ENCODE peak calls at places on chromosomes 7 and 10, in ten cellular contexts. P is GM06990, U is body of pancreas, A is astrocyte of the spinal cord, E is cardiac fibroblast, X is esophagus squamous epithelium, Z is breast epithelium, S is ovary, C is heart left ventricle, L is A673. Q is an unnamed sample.
A peak's percentile ranks its signal among the peaks of the same experiment; 100 is the strongest.

GRCh38 chr10:126390324-126390723 is 2.0 kb upstream of the ADAM12 start:
- DNase-seq in P (no peak), U (no peak), A (no peak), E (no peak), X (no peak), Z (no peak), S (no peak), C (no peak), L (no peak), Q (no peak)

GRCh38 chr7:7795736-7796135 is 77.3 kb upstream of the RPA3 start:
- DNase-seq in P (no peak), U (no peak), A (peak; percentile 85), E (peak; percentile 32), X (no peak), Z (no peak), S (no peak), C (no peak), L (no peak), Q (peak; percentile 41)

GRCh38 chr10:61139230-61139928 is 195.4 kb upstream of the RHOBTB1 start:
- DNase-seq in P (no peak), U (no peak), A (no peak), E (no peak), X (no peak), Z (no peak), S (no peak), C (no peak), L (peak; percentile 69), Q (no peak)

GRCh38 chr7:116273918-116274301 is 63.6 kb downstream of the TES start:
- DNase-seq in P (no peak), U (no peak), A (no peak), E (no peak), X (no peak), Z (no peak), S (no peak), C (no peak), L (no peak), Q (no peak)

GRCh38 chr7:41059796-41060195 is 643.1 kb downstream of the INHBA start:
- DNase-seq in P (no peak), U (no peak), A (no peak), E (no peak), X (no peak), Z (no peak), S (no peak), C (no peak), L (no peak), Q (no peak)

GRCh38 chr7:136528329-136528728 is 340.1 kb upstream of the CHRM2 start:
- DNase-seq in P (no peak), U (no peak), A (peak; percentile 87), E (peak; percentile 3), X (no peak), Z (no peak), S (no peak), C (no peak), L (peak; percentile 79), Q (peak; percentile 49)

GRCh38 chr7:5450549-5451327 is 27.1 kb upstream of the TNRC18 start:
- DNase-seq in P (no peak), U (peak; percentile 54), A (peak; percentile 40), E (peak; percentile 52), X (no peak), Z (no peak), S (peak; percentile 81), C (peak; percentile 61), L (peak; percentile 66), Q (peak; percentile 41)

GRCh38 chr7:116969371-116969902 is 16.1 kb downstream of the ST7 start:
- DNase-seq in P (no peak), U (no peak), A (no peak), E (no peak), X (no peak), Z (no peak), S (no peak), C (no peak), L (no peak), Q (no peak)

GRCh38 chr10:109343293-109343692 is 580.0 kb downstream of the XPNPEP1 start:
- DNase-seq in P (no peak), U (no peak), A (peak; percentile 32), E (no peak), X (no peak), Z (no peak), S (no peak), C (no peak), L (no peak), Q (peak; percentile 1)

GRCh38 chr7:116708248-116708647 is 36.3 kb downstream of the MET start:
- DNase-seq in P (no peak), U (no peak), A (peak; percentile 51), E (no peak), X (no peak), Z (no peak), S (no peak), C (no peak), L (no peak), Q (no peak)

GRCh38 chr10:58590152-58590551 is 77.5 kb downstream of the BICC1 start:
- DNase-seq in P (no peak), U (no peak), A (peak; percentile 96), E (peak; percentile 96), X (no peak), Z (no peak), S (peak; percentile 71), C (peak; percentile 43), L (peak; percentile 6), Q (peak; percentile 96)

GRCh38 chr7:69934475-69934903 is 336.2 kb downstream of the AUTS2 start:
- DNase-seq in P (no peak), U (no peak), A (no peak), E (no peak), X (no peak), Z (no peak), S (no peak), C (no peak), L (peak; percentile 21), Q (no peak)

GRCh38 chr7:32163141-32163806 is 93.1 kb upstream of the PDE1C start:
- DNase-seq in P (no peak), U (peak; percentile 44), A (peak; percentile 96), E (peak; percentile 95), X (no peak), Z (no peak), S (no peak), C (peak; percentile 76), L (peak; percentile 83), Q (peak; percentile 85)
- H3K4me3 ChIP-seq in P (no peak overlapping the region), U (no peak overlapping the region), A (no peak overlapping the region), E (no peak overlapping the region), X (no peak overlapping the region), Z (no peak overlapping the region), S (no peak overlapping the region), C (no peak overlapping the region), L (no peak overlapping the region), Q (no peak overlapping the region)

GRCh38 chr7:149494738-149495368 is 2.8 kb downstream of the ZNF746 start:
- DNase-seq in P (no peak), U (no peak), A (no peak), E (peak; percentile 74), X (no peak), Z (no peak), S (no peak), C (no peak), L (no peak), Q (peak; percentile 80)

GRCh38 chr7:149496642-149497391 is 792 bp downstream of the ZNF746 start:
- DNase-seq in P (peak; percentile 55), U (peak; percentile 49), A (peak; percentile 32), E (peak; percentile 49), X (no peak), Z (no peak), S (peak; percentile 72), C (peak; percentile 70), L (peak; percentile 40), Q (peak; percentile 33)

GRCh38 chr7:149493366-149493765 is 4.2 kb downstream of the ZNF746 start:
- DNase-seq in P (no peak), U (no peak), A (no peak), E (no peak), X (no peak), Z (no peak), S (no peak), C (no peak), L (no peak), Q (no peak)

GRCh38 chr7:149497467-149498261 is at the start of gene ZNF746:
- DNase-seq in P (peak; percentile 88), U (peak; percentile 84), A (peak; percentile 76), E (peak; percentile 84), X (peak; percentile 35), Z (no peak), S (peak; percentile 75), C (peak; percentile 85), L (peak; percentile 91), Q (peak; percentile 80)

GRCh38 chr7:149495785-149496641 is 1.6 kb downstream of the ZNF746 start:
- DNase-seq in P (no peak), U (peak; percentile 58), A (peak; percentile 82), E (peak; percentile 89), X (no peak), Z (no peak), S (peak; percentile 80), C (peak; percentile 85), L (peak; percentile 72), Q (peak; percentile 87)
- H3K4me3 ChIP-seq in P (peak overlapping the region; percentile 80), U (peak overlapping the region; percentile 51), A (peak overlapping the region; percentile 67), E (peak overlapping the region; percentile 73), X (peak overlapping the region; percentile 89), Z (peak overlapping the region; percentile 72), S (peak overlapping the region; percentile 59), C (peak overlapping the region; percentile 85), L (peak overlapping the region; percentile 90), Q (peak overlapping the region; percentile 74)

DNA sequence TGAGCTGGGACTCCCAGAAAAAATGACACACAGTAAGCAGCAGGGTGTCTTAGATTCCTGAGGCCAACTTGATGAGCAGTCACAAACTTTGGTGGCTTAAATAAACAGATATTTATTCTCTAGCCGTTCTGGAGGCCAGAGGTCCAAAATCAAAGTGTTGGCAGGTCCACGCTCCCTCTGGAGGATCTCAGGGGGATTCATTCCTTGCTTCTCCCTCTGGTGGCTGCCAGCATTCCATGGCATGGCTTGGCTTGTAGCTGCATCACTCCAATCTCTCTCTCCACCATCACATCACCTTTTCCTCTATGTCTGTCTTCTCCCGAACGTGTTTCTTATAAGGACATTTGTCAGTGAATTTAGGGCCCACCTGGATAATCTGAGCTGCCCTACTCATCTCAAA is 98.4 kb downstream of the OSBPL3 start:
- DNase-seq in P (no peak), U (no peak), A (no peak), E (no peak), X (no peak), Z (no peak), S (no peak), C (no peak), L (peak; percentile 13), Q (no peak)
- H3K4me3 ChIP-seq in P (no peak overlapping the region), U (no peak overlapping the region), A (no peak overlapping the region), E (no peak overlapping the region), X (no peak overlapping the region), Z (no peak overlapping the region), S (no peak overlapping the region), C (no peak overlapping the region), L (no peak overlapping the region), Q (no peak overlapping the region)

DNA sequence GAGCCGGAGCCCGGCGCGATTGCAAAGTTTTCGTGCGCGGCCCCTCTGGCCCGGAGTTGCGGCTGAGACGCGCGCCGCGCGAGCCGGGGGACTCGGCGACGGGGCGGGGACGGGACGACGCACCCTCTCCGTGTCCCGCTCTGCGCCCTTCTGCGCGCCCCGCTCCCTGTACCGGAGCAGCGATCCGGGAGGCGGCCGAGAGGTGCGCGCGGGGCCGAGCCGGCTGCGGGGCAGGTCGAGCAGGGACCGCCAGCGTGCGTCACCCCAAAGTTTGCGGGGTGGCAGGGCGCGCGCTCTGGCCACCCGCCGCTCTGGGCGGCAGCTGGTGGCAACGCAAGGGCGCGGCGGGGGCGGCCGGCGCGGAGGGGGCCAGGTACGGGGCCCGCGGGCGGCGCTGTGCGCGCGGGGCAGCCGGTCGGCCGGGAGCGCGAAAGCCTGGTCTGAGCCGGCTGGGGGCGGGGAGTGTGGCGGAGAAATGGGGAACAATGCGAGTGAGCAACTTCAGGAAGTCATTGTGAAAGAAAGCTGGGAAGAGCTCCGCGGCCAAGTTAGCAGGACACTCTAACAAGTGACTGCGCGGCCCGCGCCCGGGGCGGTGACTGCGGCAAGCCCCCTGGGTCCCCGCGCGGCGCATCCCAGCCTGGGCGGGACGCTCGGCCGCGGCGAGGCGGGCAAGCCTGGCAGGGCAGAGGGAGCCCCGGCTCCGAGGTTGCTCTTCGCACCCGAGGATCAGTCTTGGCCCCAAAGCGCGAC is at the start of gene IKZF1:
- DNase-seq in P (peak; percentile 77), U (peak; percentile 22), A (no peak), E (peak; percentile 4), X (no peak), Z (no peak), S (no peak), C (peak; percentile 66), L (peak; percentile 49), Q (peak; percentile 19)
- H3K4me3 ChIP-seq in P (peak within 1 kb of the TSS; percentile 85), U (no peak within 1 kb of the TSS), A (no peak within 1 kb of the TSS), E (no peak within 1 kb of the TSS), X (peak within 1 kb of the TSS; percentile 57), Z (peak within 1 kb of the TSS; percentile 47), S (no peak within 1 kb of the TSS), C (peak within 1 kb of the TSS; percentile 16), L (peak within 1 kb of the TSS; percentile 49), Q (no peak within 1 kb of the TSS)